ENCODE peak calls at places on chromosomes 2 and 18, in nine cellular contexts. W, B, E, R, T, U, L, Q and F are unnamed samples.

GRCh38 chr2:23327897-23328296 is 57.1 kb upstream of the KLHL29 start:
- DNase-seq in W (no peak), B (no peak), E (no peak), R (no peak), T (no peak), U (no peak), L (no peak), Q (no peak), F (no peak)

GRCh38 chr2:196195758-196196157 is 24.4 kb upstream of the STK17B start:
- DNase-seq in W (no peak), B (no peak), E (no peak), R (no peak), T (no peak), U (no peak), L (no peak), Q (no peak), F (no peak)

GRCh38 chr2:218993345-218994315 is at the start of gene CRYBA2:
- DNase-seq in W (no peak), B (peak; percentile 20), E (peak; percentile 78), R (no peak), T (no peak), U (peak; percentile 59), L (no peak), Q (peak; percentile 38), F (no peak)

GRCh38 chr2:154692927-154693326 is 5.6 kb upstream of the KCNJ3 start:
- DNase-seq in W (no peak), B (peak; percentile 2), E (no peak), R (no peak), T (no peak), U (no peak), L (peak; percentile 16), Q (peak; percentile 44), F (peak; percentile 13)

GRCh38 chr2:54285451-54285850 is 29.4 kb upstream of the TSPYL6 start:
- DNase-seq in W (no peak), B (no peak), E (no peak), R (no peak), T (no peak), U (no peak), L (no peak), Q (no peak), F (no peak)

GRCh38 chr2:197251576-197251975 is 59.0 kb downstream of the ANKRD44 start:
- DNase-seq in W (no peak), B (peak; percentile 58), E (no peak), R (no peak), T (no peak), U (no peak), L (no peak), Q (no peak), F (peak; percentile 50)

GRCh38 chr2:235954888-235955480 is 213.2 kb downstream of the GBX2 start:
- DNase-seq in W (no peak), B (no peak), E (no peak), R (no peak), T (no peak), U (no peak), L (no peak), Q (no peak), F (no peak)

GRCh38 chr18:12628706-12629702 is 28.9 kb downstream of the SPIRE1 start:
- DNase-seq in W (no peak), B (peak; percentile 83), E (no peak), R (no peak), T (no peak), U (no peak), L (no peak), Q (no peak), F (no peak)

DNA sequence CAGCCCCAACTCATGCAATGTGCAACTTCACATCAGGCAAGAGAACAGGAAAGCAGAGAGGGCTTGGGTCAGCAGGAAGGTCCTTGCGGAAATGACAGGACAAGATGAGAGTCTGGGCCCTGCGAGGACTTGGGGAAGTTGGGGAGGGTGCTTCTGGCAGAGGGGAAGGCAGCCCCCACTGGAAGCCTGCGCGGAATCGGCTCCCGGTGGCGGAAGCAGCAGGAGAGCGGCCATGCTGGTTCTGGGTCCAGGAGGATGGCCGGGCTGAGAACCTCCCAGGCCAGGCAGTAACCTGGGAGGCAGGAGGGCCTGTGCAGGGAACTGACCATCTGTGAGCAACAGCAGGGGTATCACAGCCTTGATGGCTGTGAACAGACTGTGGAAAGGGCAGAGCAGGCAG is 112.9 kb downstream of the MBP start:
- DNase-seq in W (no peak), B (no peak), E (no peak), R (no peak), T (no peak), U (no peak), L (no peak), Q (no peak), F (no peak)
- H3K4me1 ChIP-seq in W (no peaks in the 10 kb centered on the region), B (no peaks in the 10 kb centered on the region), E (no peaks in the 10 kb centered on the region), R (no peaks in the 10 kb centered on the region), T (no peaks in the 10 kb centered on the region), U (no peaks in the 10 kb centered on the region), L (no peaks in the 10 kb centered on the region), Q (no peaks in the 10 kb centered on the region), F (no peaks in the 10 kb centered on the region)

DNA sequence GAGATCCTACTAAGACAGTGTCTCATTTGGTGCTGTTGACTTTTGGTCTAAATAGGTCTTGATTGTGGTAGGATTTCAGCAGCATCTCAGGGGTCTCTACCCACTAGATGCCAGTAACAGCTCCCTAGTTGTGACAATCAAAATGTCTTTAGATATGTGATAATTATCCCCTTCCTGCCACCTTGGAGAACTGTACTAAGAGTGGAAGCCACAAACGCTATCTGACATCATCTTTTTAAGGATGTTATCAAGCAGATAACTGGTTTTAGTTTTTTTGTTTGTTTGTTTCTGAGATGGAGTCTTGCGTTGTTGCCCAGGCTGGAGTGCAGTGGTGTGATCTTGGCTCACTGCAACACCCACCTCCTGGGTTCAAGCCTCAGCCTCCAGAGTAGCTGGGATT is 3.1 kb downstream of the MGAT5 start:
- DNase-seq in W (no peak), B (no peak), E (no peak), R (no peak), T (no peak), U (no peak), L (no peak), Q (no peak), F (no peak)
- H3K27ac ChIP-seq in W (no peak overlapping the region), B (no peak overlapping the region), E (no peak overlapping the region), R (peak overlapping the region; percentile 36), T (no peak overlapping the region), U (no peak overlapping the region), L (no peak overlapping the region), Q (no peak overlapping the region), F (no peak overlapping the region)

DNA sequence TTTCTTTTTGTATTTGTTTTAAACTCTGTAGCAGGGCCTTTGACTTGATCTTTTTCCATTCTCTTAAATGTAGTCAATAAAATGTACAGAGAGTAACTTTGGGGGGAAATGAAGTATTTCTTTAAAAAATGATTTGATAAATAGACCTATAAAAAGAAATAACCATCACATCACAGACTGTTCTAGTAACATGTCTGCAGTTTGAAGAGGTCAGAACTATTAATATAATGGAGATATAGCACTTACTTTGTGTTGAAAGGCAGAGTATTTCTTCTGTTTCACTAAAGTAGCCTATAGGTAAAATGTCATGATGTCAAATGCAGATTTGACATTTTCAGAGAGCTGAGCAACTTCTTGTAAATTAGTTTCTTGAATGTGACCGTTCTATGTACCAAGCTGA is 55.7 kb upstream of the FAM237A start:
- DNase-seq in W (no peak), B (no peak), E (no peak), R (no peak), T (no peak), U (no peak), L (no peak), Q (no peak), F (no peak)
- H3K4me1 ChIP-seq in W (no peaks in the 10 kb centered on the region), B (no peaks in the 10 kb centered on the region), E (peaks cover 6% of the 10 kb centered on the region), R (no peaks in the 10 kb centered on the region), T (no peaks in the 10 kb centered on the region), U (no peaks in the 10 kb centered on the region), L (no peaks in the 10 kb centered on the region), Q (no peaks in the 10 kb centered on the region), F (no peaks in the 10 kb centered on the region)

GRCh38 chr2:237892936-237893595 is 33.6 kb downstream of the RAMP1 start:
- DNase-seq in W (no peak), B (no peak), E (no peak), R (no peak), T (no peak), U (no peak), L (no peak), Q (no peak), F (peak; percentile 27)
- H3K27ac ChIP-seq in W (no peak overlapping the region), B (no peak overlapping the region), E (no peak overlapping the region), R (no peak overlapping the region), T (no peak overlapping the region), U (no peak overlapping the region), L (no peak overlapping the region), Q (no peak overlapping the region), F (no peak overlapping the region)

GRCh38 chr18:48675330-48675761 is 136.5 kb downstream of the CTIF start:
- DNase-seq in W (peak; percentile 88), B (peak; percentile 77), E (peak; percentile 88), R (peak; percentile 88), T (peak; percentile 71), U (peak; percentile 83), L (peak; percentile 51), Q (peak; percentile 95), F (peak; percentile 90)
- H3K4me1 ChIP-seq in W (peaks cover 8% of the 10 kb centered on the region), B (peaks cover 13% of the 10 kb centered on the region), E (peaks cover 8% of the 10 kb centered on the region), R (no peaks in the 10 kb centered on the region), T (peaks cover 7% of the 10 kb centered on the region), U (no peaks in the 10 kb centered on the region), L (no peaks in the 10 kb centered on the region), Q (peaks cover 5% of the 10 kb centered on the region), F (peaks cover 5% of the 10 kb centered on the region)

GRCh38 chr2:239223330-239224248 is 177.2 kb downstream of the HDAC4 start:
- DNase-seq in W (no peak), B (peak; percentile 85), E (no peak), R (peak; percentile 80), T (no peak), U (no peak), L (no peak), Q (peak; percentile 75), F (no peak)
- H3K27ac ChIP-seq in W (no peak overlapping the region), B (peak overlapping the region; percentile 82), E (no peak overlapping the region), R (peak overlapping the region; percentile 79), T (no peak overlapping the region), U (peak overlapping the region; percentile 67), L (no peak overlapping the region), Q (peak overlapping the region; percentile 87), F (peak overlapping the region; percentile 91)

DNA sequence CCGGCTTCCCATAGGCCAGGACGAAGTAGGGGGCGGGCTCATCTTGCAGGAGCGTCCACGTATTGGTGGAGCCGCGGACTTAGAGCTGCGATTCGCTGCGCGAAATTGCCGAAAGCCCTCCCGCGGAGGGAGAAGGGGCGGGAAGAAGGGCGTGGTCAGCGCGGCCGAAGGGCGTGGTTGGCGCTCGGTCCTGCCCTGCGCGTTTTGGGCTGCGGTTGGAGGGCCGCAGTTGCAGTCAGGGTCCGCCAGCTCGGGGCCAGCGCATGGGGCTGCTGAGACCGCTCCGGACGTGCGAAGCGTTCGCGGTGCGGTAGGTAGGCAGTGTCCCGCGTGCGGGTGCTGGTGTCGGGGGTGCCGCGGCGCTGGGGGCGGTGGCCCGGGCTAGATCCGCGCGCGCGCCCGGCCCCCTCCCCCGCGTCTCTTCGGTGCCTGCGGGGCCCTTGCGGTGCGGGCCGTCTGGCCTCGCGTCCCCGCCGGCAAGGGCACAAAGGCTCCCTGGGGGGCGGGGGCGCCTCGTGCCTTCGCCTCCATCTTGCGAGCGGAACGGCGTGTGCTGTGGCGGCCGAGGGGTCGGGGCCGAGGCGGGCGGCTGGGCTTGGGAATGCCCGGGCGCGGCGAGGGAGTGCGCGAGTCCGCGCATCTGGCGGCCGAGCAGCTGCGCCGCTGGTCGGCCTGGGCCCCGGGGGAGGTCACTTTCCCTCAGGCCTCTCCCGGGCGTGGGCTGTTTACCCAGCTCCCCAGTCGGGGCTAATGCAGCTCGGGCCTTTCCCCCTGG is at the start of gene CEP68:
- DNase-seq in W (peak; percentile 98), B (peak; percentile 96), E (peak; percentile 98), R (peak; percentile 97), T (peak; percentile 94), U (peak; percentile 99), L (peak; percentile 93), Q (peak; percentile 98), F (peak; percentile 98)
- H3K4me1 ChIP-seq in W (peaks cover 14% of the 10 kb centered on the region), B (peaks cover 5% of the 10 kb centered on the region), E (peaks cover 18% of the 10 kb centered on the region), R (no peaks in the 10 kb centered on the region), T (peaks cover 15% of the 10 kb centered on the region), U (peaks cover 14% of the 10 kb centered on the region), L (peaks cover 6% of the 10 kb centered on the region), Q (no peaks in the 10 kb centered on the region), F (peaks cover 18% of the 10 kb centered on the region)

GRCh38 chr2:240252872-240253511 is 112.5 kb upstream of the OTOS start:
- DNase-seq in W (peak; percentile 38), B (no peak), E (no peak), R (peak; percentile 54), T (no peak), U (no peak), L (no peak), Q (no peak), F (no peak)
- H3K27ac ChIP-seq in W (no peak overlapping the region), B (no peak overlapping the region), E (no peak overlapping the region), R (peak overlapping the region; percentile 87), T (no peak overlapping the region), U (no peak overlapping the region), L (no peak overlapping the region), Q (no peak overlapping the region), F (no peak overlapping the region)